ENCODE peak calls at places on chromosomes 12 and 14, in nine cellular contexts. R, L, J, V, Z, Y, I, S and D are unnamed samples.

GRCh38 chr12:68239309-68239708 is 13.7 kb upstream of the IL26 start:
- DNase-seq in V (no peak), S (no peak), I (no peak), L (no peak), R (no peak), Z (no peak), Y (no peak), J (no peak), D (no peak)

GRCh38 chr14:51208982-51209381 is 31.1 kb upstream of the TMX1 start:
- DNase-seq in S (no peak), L (no peak), V (no peak), Y (no peak), Z (no peak), I (no peak), J (no peak), R (no peak), D (no peak)

GRCh38 chr12:32595251-32595650 is 83.8 kb upstream of the DNM1L start:
- DNase-seq in J (peak), Z (no peak), Y (no peak), S (no peak), I (no peak), V (no peak), R (no peak), L (no peak), D (peak)

GRCh38 chr14:56300495-56300894 is 182.3 kb downstream of the PELI2 start:
- DNase-seq in L (no peak), Y (no peak), Z (no peak), S (no peak), I (no peak), V (no peak), J (no peak), R (no peak), D (no peak)

GRCh38 chr12:104207416-104207941 is 8.1 kb upstream of the TXNRD1 start:
- DNase-seq in S (no peak), Z (no peak), R (no peak), V (no peak), Y (no peak), I (no peak), L (no peak), J (no peak), D (no peak)

GRCh38 chr12:15208871-15209656 is 12.2 kb downstream of the RERG start:
- DNase-seq in R (no peak), Y (no peak), I (no peak), L (no peak), V (no peak), Z (no peak), S (no peak), J (no peak), D (no peak)

GRCh38 chr12:101166866-101167265 is 43.2 kb downstream of the SLC5A8 start:
- DNase-seq in Z (no peak), L (no peak), V (no peak), Y (no peak), R (no peak), J (no peak), S (no peak), I (no peak), D (no peak)

GRCh38 chr12:43370299-43370698 is 181.7 kb downstream of the ADAMTS20 start:
- DNase-seq in R (no peak), Y (no peak), J (no peak), S (no peak), Z (no peak), L (no peak), I (no peak), V (no peak), D (no peak)

GRCh38 chr12:32765906-32766305 is 10.2 kb upstream of the YARS2 start:
- DNase-seq in I (no peak), L (no peak), R (peak), S (no peak), Y (no peak), V (no peak), Z (no peak), J (no peak), D (no peak)

GRCh38 chr14:89240414-89240813 is 176.6 kb downstream of the FOXN3 start:
- DNase-seq in S (no peak), V (no peak), I (no peak), J (no peak), Z (no peak), L (no peak), R (no peak), Y (no peak), D (no peak)

GRCh38 chr14:90522585-90523191 is 125.9 kb downstream of the CALM1 start:
- DNase-seq in I (peak), L (peak), S (no peak), V (peak), Y (no peak), J (no peak), R (peak), Z (no peak), D (no peak)

GRCh38 chr14:96380735-96381134 is 11.2 kb upstream of the AK7 start:
- DNase-seq in Y (no peak), V (no peak), I (no peak), R (no peak), S (no peak), L (no peak), Z (no peak), J (no peak), D (no peak)

GRCh38 chr12:26286186-26286585 is 90.8 kb downstream of the SSPN start:
- DNase-seq in V (no peak), I (no peak), S (no peak), Z (no peak), R (no peak), J (no peak), L (peak), Y (no peak), D (no peak)

GRCh38 chr14:64611358-64612020 is 61.7 kb downstream of the PPP1R36 start:
- DNase-seq in Y (no peak), S (no peak), V (no peak), R (no peak), Z (no peak), L (no peak), I (no peak), J (peak), D (peak)

GRCh38 chr12:88693837-88694445 is 113.7 kb upstream of the KITLG start:
- DNase-seq in S (no peak), Y (no peak), R (no peak), L (no peak), Z (no peak), I (no peak), J (no peak), V (no peak), D (no peak)

GRCh38 chr12:81992461-81992860 is 233.3 kb upstream of the PPFIA2 start:
- DNase-seq in S (peak), Z (no peak), Y (peak), J (no peak), V (no peak), I (no peak), L (no peak), R (no peak), D (no peak)

GRCh38 chr12:57146092-57146491 is 1.3 kb downstream of the LRP1-AS start:
- DNase-seq in Z (no peak), V (no peak), R (no peak), L (peak), Y (no peak), I (no peak), J (no peak), S (no peak), D (no peak)

GRCh38 chr12:86748874-86749273 is 492.7 kb upstream of the MGAT4C start:
- DNase-seq in S (no peak), V (no peak), L (no peak), I (no peak), J (no peak), Y (no peak), R (no peak), Z (no peak), D (no peak)

GRCh38 chr14:63910593-63911363 is 58.0 kb downstream of the SYNE2 start:
- DNase-seq in L (no peak), Y (peak), R (no peak), I (peak), Z (no peak), V (no peak), S (no peak), J (no peak), D (no peak)

GRCh38 chr14:89429206-89430091 is 12.4 kb upstream of the FOXN3 start:
- DNase-seq in R (peak), J (no peak), Z (no peak), V (no peak), I (peak), S (no peak), Y (peak), L (no peak), D (no peak)

GRCh38 chr14:65792208-65792905 is 379.8 kb downstream of the FUT8 start:
- DNase-seq in I (no peak), V (no peak), R (no peak), J (no peak), Y (no peak), S (no peak), L (no peak), Z (no peak), D (no peak)

GRCh38 chr14:93984987-93985410 is 8.6 kb upstream of the ASB2 start:
- DNase-seq in S (peak), I (no peak), J (peak), Z (no peak), R (no peak), Y (no peak), L (peak), V (no peak), D (peak)

GRCh38 chr12:10101042-10101579 is 2.3 kb upstream of the CLEC1A start:
- DNase-seq in L (no peak), V (no peak), Y (no peak), Z (peak), S (no peak), R (no peak), J (peak), I (no peak), D (peak)

GRCh38 chr12:2998789-2999264 is 39.6 kb downstream of the TEAD4 start:
- DNase-seq in Z (no peak), R (no peak), I (no peak), L (peak), V (peak), S (peak), Y (no peak), J (peak), D (peak)

GRCh38 chr12:7060353-7060954 is at the start of gene C1S:
- DNase-seq in L (no peak), I (peak), S (peak), J (peak), R (no peak), Z (peak), Y (no peak), V (peak), D (peak)

GRCh38 chr12:92070054-92070863 is 75.4 kb downstream of the BTG1 start:
- DNase-seq in I (no peak), V (no peak), R (no peak), S (no peak), L (no peak), J (no peak), Z (peak), Y (no peak), D (no peak)

GRCh38 chr12:67697443-67697842 is 48.9 kb downstream of the DYRK2 start:
- DNase-seq in Y (no peak), L (no peak), R (no peak), S (no peak), I (no peak), V (no peak), J (no peak), Z (no peak), D (no peak)

GRCh38 chr12:119036878-119037493 is 55.6 kb downstream of the SRRM4 start:
- DNase-seq in J (peak), R (peak), V (no peak), L (no peak), I (peak), Z (no peak), Y (peak), S (peak), D (no peak)

GRCh38 chr12:127324681-127325080 is 942.3 kb upstream of the TMEM132C start:
- DNase-seq in Y (no peak), V (no peak), J (no peak), S (no peak), R (no peak), L (no peak), Z (no peak), I (no peak), D (no peak)

GRCh38 chr14:63468273-63468672 is 74.9 kb downstream of the PPP2R5E start:
- DNase-seq in S (no peak), R (no peak), V (no peak), J (no peak), Z (no peak), L (no peak), I (no peak), Y (no peak), D (no peak)

GRCh38 chr12:123744836-123745235 is 17.3 kb upstream of the DNAH10 start:
- DNase-seq in Z (no peak), I (no peak), L (no peak), R (no peak), V (no peak), J (no peak), S (peak), Y (no peak), D (no peak)

GRCh38 chr12:110282343-110282860 is 1.4 kb downstream of the ATP2A2 start:
- DNase-seq in Y (no peak), R (no peak), L (no peak), I (no peak), Z (no peak), J (no peak), V (no peak), S (no peak), D (no peak)

GRCh38 chr12:28870839-28871440 is 278.1 kb upstream of the FAR2 start:
- DNase-seq in V (no peak), S (no peak), R (no peak), Z (no peak), L (no peak), J (no peak), I (no peak), Y (no peak), D (no peak)

GRCh38 chr12:113208041-113208934 is 13.0 kb upstream of the TPCN1 start:
- DNase-seq in R (no peak), V (no peak), Z (no peak), Y (peak), L (no peak), J (no peak), S (no peak), I (no peak), D (no peak)

GRCh38 chr12:130675121-130675520 is 41.0 kb downstream of the RIMBP2 start:
- DNase-seq in L (no peak), J (no peak), Y (no peak), R (no peak), V (no peak), I (no peak), S (no peak), Z (no peak), D (no peak)

GRCh38 chr12:39592295-39592694 is 27.3 kb downstream of the ABCD2 start:
- DNase-seq in Y (no peak), R (no peak), V (no peak), S (no peak), Z (no peak), L (no peak), J (no peak), I (no peak), D (no peak)

GRCh38 chr12:48026081-48026827 is 22.0 kb upstream of the COL2A1 start:
- DNase-seq in V (no peak), I (no peak), R (no peak), S (no peak), Z (no peak), L (no peak), Y (no peak), J (no peak), D (no peak)

GRCh38 chr14:51479584-51480305 is 172.0 kb upstream of the FRMD6 start:
- DNase-seq in L (no peak), Y (no peak), V (no peak), I (no peak), S (no peak), Z (no peak), R (no peak), J (peak), D (no peak)